ENCODE peak calls at places on chromosomes 16 and 17, in four cellular contexts. U is activated CD8-positive, alpha-beta memory T cell treated with anti-CD3 and anti-CD28 coated beads for 1 hour; X is NCI-H748 treated with DMSO at 0.1 percent for 48 hours; R is neural crest cell. E is an unnamed sample.

GRCh38 chr16:68079616-68080344 is 5.4 kb upstream of the NFATC3 start:
- DNase-seq in U (peak), X (no peak), R (no peak), E (no peak)

GRCh38 chr17:72955391-72956140 is 136.9 kb downstream of the SLC39A11 start:
- DNase-seq in R (no peak), X (no peak), U (no peak), E (no peak)

GRCh38 chr16:74736531-74737157 is 36.0 kb upstream of the MLKL start:
- DNase-seq in R (no peak), X (no peak), U (no peak), E (no peak)

GRCh38 chr16:31064882-31065461 is 9.1 kb downstream of the ZNF668 start:
- DNase-seq in X (no peak), R (no peak), U (no peak), E (peak)

GRCh38 chr17:9195961-9196668 is 174.8 kb downstream of the NTN1 start:
- DNase-seq in R (peak), U (no peak), X (peak), E (peak)

GRCh38 chr16:1281517-1281916 is 25.6 kb downstream of the TPSD1 start:
- DNase-seq in X (no peak), R (no peak), U (no peak), E (no peak)

GRCh38 chr17:34822007-34822737 is 139.1 kb downstream of the CCT6B start:
- DNase-seq in X (no peak), R (no peak), U (no peak), E (peak)

GRCh38 chr16:66618588-66618987 is 14.1 kb downstream of the CMTM3 start:
- DNase-seq in X (no peak), U (no peak), R (no peak), E (no peak)

GRCh38 chr16:2429771-2430663 is 770 bp downstream of the CCNF start:
- DNase-seq in U (no peak), X (no peak), R (no peak), E (peak)

GRCh38 chr16:70770968-70771552 is 29.9 kb downstream of the VAC14 start:
- DNase-seq in R (peak), X (no peak), U (peak), E (peak)

GRCh38 chr17:18961634-18962493 is 9.9 kb downstream of the SLC5A10 start:
- DNase-seq in R (no peak), X (no peak), U (no peak), E (peak)

GRCh38 chr16:23494188-23494587 is 16.1 kb downstream of the GGA2 start:
- DNase-seq in U (no peak), R (no peak), X (no peak), E (no peak)

GRCh38 chr17:80068301-80069160 is 32.1 kb downstream of the CCDC40 start:
- DNase-seq in X (no peak), U (no peak), R (no peak), E (peak)

E was measured in islet precursor cell.